ENCODE peak calls at places on chromosome 2, in nine cellular contexts. V, L, M, J, Z, Q, E, D and I are unnamed samples.

GRCh38 chr2:98569197-98569793 is 39.0 kb downstream of the COA5 start:
- DNase-seq in V (peak), L (peak), M (peak), J (no peak), Z (peak), Q (peak), E (peak), D (peak), I (no peak)

GRCh38 chr2:121650554-121650930 is 1.3 kb upstream of the CLASP1 start:
- DNase-seq in V (no peak), L (no peak), M (no peak), J (peak), Z (no peak), Q (peak), E (no peak), D (no peak), I (no peak)

GRCh38 chr2:20073462-20073861 is 22.0 kb upstream of the LAPTM4A start:
- DNase-seq in V (no peak), L (no peak), M (no peak), J (no peak), Z (no peak), Q (no peak), E (no peak), D (no peak), I (no peak)

GRCh38 chr2:226873051-226873620 is 37.3 kb downstream of the RHBDD1 start:
- DNase-seq in V (no peak), L (no peak), M (no peak), J (peak), Z (no peak), Q (no peak), E (no peak), D (no peak), I (peak)

GRCh38 chr2:11899264-11899818 is 152.9 kb downstream of the LPIN1 start:
- DNase-seq in V (no peak), L (no peak), M (no peak), J (no peak), Z (no peak), Q (peak), E (no peak), D (no peak), I (peak)

GRCh38 chr2:96092580-96092877 is 23.8 kb downstream of the ADRA2B start:
- DNase-seq in V (no peak), L (peak), M (no peak), J (no peak), Z (no peak), Q (no peak), E (no peak), D (no peak), I (no peak)

GRCh38 chr2:236712304-236712703 is 142.7 kb downstream of the ACKR3 start:
- DNase-seq in V (peak), L (no peak), M (no peak), J (no peak), Z (no peak), Q (no peak), E (no peak), D (no peak), I (peak)

GRCh38 chr2:238834982-238835381 is 12.9 kb upstream of the TWIST2 start:
- DNase-seq in V (no peak), L (no peak), M (no peak), J (no peak), Z (no peak), Q (no peak), E (no peak), D (no peak), I (no peak)

GRCh38 chr2:9463698-9464034 is 10.7 kb upstream of the IAH1 start:
- DNase-seq in V (no peak), L (no peak), M (no peak), J (no peak), Z (peak), Q (no peak), E (no peak), D (no peak), I (no peak)

GRCh38 chr2:56464613-56465012 is 280.8 kb downstream of the CCDC85A start:
- DNase-seq in V (no peak), L (no peak), M (no peak), J (no peak), Z (no peak), Q (no peak), E (no peak), D (no peak), I (no peak)

GRCh38 chr2:85248741-85249524 is 78.9 kb downstream of the TGOLN2 start:
- DNase-seq in V (no peak), L (no peak), M (no peak), J (no peak), Z (no peak), Q (no peak), E (no peak), D (no peak), I (peak)

GRCh38 chr2:204040016-204040415 is 103.5 kb downstream of the ICOS start:
- DNase-seq in V (no peak), L (no peak), M (no peak), J (no peak), Z (no peak), Q (no peak), E (no peak), D (no peak), I (no peak)

GRCh38 chr2:47437287-47437686 is 34.3 kb downstream of the MSH2 start:
- DNase-seq in V (no peak), L (no peak), M (no peak), J (no peak), Z (no peak), Q (no peak), E (no peak), D (no peak), I (peak)

GRCh38 chr2:140947236-140947635 is 1183.6 kb downstream of the LRP1B start:
- DNase-seq in V (no peak), L (no peak), M (no peak), J (no peak), Z (no peak), Q (no peak), E (no peak), D (no peak), I (no peak)

GRCh38 chr2:36812196-36812595 is 115.7 kb downstream of the VIT start:
- DNase-seq in V (no peak), L (peak), M (no peak), J (no peak), Z (no peak), Q (peak), E (no peak), D (no peak), I (no peak)

GRCh38 chr2:233563663-233564430 is 2.7 kb downstream of the USP40 start:
- DNase-seq in V (no peak), L (no peak), M (no peak), J (no peak), Z (no peak), Q (peak), E (no peak), D (no peak), I (no peak)

GRCh38 chr2:240252191-240252871 is 111.9 kb upstream of the OTOS start:
- DNase-seq in V (no peak), L (no peak), M (no peak), J (no peak), Z (no peak), Q (no peak), E (no peak), D (no peak), I (no peak)

GRCh38 chr2:130183500-130184373 is 1.7 kb downstream of the MZT2B start:
- DNase-seq in V (no peak), L (peak), M (no peak), J (no peak), Z (no peak), Q (no peak), E (no peak), D (no peak), I (no peak)